ENCODE peak calls at places on chromosomes 1 and 21, in five cellular contexts. O is HepG2, X is K562, K is GM12878, Y is H1. U is an unnamed sample.

GRCh38 chr1:64875606-64876005 is 90.7 kb downstream of the JAK1 start:
- DNase-seq in Y (no peak), O (no peak), X (no peak), K (no peak), U (no peak)

GRCh38 chr1:182674346-182675246 is 9.8 kb downstream of the RGS8 start:
- DNase-seq in X (no peak), O (no peak), Y (no peak), K (no peak), U (no peak)

GRCh38 chr1:214476958-214477870 is 74.2 kb downstream of the PTPN14 start:
- DNase-seq in K (no peak), X (no peak), O (no peak), Y (no peak), U (no peak)

GRCh38 chr1:46303872-46304326 is 401 bp downstream of the UQCRH start:
- DNase-seq in X (no peak), Y (no peak), O (no peak), K (no peak), U (no peak)

GRCh38 chr1:45722809-45723208 is 27.6 kb downstream of the IPP start:
- DNase-seq in O (no peak), Y (no peak), K (no peak), X (no peak), U (no peak)

GRCh38 chr21:37636152-37636860 is 269.7 kb downstream of the DYRK1A start:
- DNase-seq in Y (no peak), X (no peak), O (no peak), K (no peak), U (no peak)

GRCh38 chr1:204408074-204408507 is 3.5 kb downstream of the PPP1R15B start:
- DNase-seq in O (no peak), Y (peak), X (no peak), K (no peak), U (no peak)

GRCh38 chr1:20336105-20336605 is 45.5 kb downstream of the VWA5B1 start:
- DNase-seq in K (no peak), X (no peak), Y (no peak), O (no peak), U (no peak)

GRCh38 chr1:39173119-39173994 is 31.1 kb upstream of the MACF1 start:
- DNase-seq in O (no peak), Y (no peak), K (no peak), X (no peak), U (no peak)

GRCh38 chr21:45997205-45997494 is 15.6 kb downstream of the COL6A1 start:
- DNase-seq in O (no peak), Y (no peak), X (no peak), K (no peak), U (no peak)

GRCh38 chr1:67978988-67979516 is 71.4 kb downstream of the DIRAS3 start:
- DNase-seq in Y (no peak), X (no peak), O (peak), K (no peak), U (peak)
- H2AFZ ChIP-seq in Y (no peak), X (no peak), O (no peak), K (no peak), U (no peak)

GRCh38 chr1:163315773-163316374 is 5.9 kb upstream of the NUF2 start:
- DNase-seq in Y (no peak), K (no peak), X (no peak), O (peak), U (no peak)

GRCh38 chr1:163320891-163321290 is 863 bp upstream of the NUF2 start:
- DNase-seq in O (peak), K (no peak), X (no peak), Y (no peak), U (no peak)

DNA sequence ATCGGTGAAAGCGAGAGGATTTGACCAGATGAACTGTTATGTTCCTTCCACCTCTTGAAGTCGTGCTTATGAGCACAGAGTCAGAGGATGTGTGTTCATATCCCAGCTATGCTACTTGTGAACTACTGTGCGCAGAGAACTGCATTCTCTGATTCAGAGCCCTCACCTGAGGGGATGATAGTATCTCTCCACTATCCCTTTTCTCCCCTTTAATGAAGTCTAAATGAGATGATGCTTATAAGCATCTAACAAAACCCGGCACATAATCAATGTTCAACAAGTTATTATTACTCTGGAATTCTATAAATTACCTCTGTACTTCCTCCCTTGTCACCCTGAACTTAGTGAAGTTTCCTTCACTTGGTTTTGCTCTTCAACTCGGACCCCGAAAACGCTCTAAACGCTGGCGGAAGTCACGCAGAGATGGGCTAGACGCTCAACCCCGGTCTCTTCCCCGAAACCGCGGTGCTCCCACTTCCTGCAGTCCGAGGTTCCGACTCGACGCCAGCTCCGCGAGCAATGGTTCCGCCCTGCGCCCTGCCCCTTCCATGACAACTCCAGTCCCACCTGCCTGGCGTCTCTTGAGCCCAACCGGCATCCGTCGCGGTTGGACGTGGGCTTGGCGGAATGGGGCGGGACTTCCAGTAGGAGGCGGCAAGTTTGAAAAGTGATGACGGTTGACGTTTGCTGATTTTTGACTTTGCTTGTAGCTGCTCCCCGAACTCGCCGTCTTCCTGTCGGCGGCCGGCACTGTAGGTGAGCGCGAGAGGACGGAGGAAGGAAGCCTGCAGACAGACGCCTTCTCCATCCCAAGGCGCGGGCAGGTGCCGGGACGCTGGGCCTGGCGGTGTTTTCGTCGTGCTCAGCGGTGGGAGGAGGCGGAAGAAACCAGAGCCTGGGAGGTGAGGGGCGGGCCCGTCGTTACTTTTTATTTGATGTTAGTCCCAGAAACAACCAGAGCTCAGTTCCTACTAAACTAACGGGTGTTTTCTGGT is at the start of gene NUF2:
- DNase-seq in O (peak), K (peak), Y (peak), X (peak), U (peak)
- TF ChIP-seq POLR2A in O (peak), K (peak), Y (peak), X (peak), U (peak)

DNA sequence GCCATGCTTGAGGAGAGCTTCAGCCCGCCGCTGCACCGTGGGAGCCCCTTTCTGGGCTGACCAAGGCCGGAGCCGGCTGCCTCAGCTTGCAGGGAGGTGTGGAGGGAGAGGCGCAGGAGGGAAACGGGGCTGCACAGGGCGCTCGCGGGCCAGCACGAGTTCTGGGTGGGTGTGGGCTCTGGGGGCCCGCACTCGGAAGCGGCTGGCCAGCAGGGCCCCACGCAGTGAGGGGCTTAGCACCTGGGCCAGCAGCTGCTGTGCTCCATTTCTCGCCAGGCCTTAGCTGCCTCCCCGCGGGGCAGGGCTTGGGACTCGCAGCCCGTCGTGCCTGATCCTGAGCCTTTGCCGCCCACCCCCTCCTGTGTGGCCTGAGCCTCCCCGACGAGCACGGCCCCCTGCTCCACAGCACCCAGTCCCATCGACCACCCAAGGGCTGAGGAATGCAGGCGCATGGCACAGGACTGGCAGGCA is 1554.0 kb downstream of the KCNT2 start:
- DNase-seq in O (no peak), Y (no peak), K (no peak), X (no peak), U (no peak)
- TF ChIP-seq SIN3A in O (no peak), Y (no peak), K (no peak), X (no peak), U (no peak)

DNA sequence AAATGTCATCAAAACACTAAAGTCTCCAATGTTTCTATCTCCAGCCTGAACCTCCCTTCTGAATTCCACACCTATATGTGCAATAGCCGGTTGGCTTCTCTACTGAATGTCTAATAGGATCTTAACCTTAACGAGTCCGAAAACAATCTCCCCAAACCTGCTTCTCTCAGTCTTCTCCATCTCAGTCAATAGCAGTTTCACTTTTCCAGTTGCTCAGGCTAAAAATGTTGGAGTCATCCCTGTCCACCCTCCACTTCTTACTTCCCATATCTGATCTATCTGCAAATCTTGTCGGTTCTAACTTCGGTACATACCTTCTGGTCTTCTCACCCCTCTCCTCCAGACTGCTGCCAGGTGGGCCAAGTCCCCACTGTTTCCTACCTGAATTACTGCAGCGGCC is 25.5 kb upstream of the CITED4 start:
- DNase-seq in O (no peak), X (no peak), Y (no peak), K (no peak), U (no peak)
- H2AFZ ChIP-seq in O (no peak), X (no peak), Y (no peak), K (no peak), U (no peak)